ENCODE peak calls at places on chromosomes 2 and 18, in five cellular contexts. N, J, K, F and V are unnamed samples.
A peak's percentile ranks its signal among the peaks of the same experiment; 100 is the strongest.

GRCh38 chr2:9994462-9994861 is 43.0 kb downstream of the GRHL1 start:
- DNase-seq in J (no peak), N (no peak), K (no peak), F (no peak), V (no peak)

GRCh38 chr2:44168684-44169154 is at the start of gene PPM1B:
- DNase-seq in K (peak; percentile 100), J (no peak), F (peak; percentile 99), N (no peak), V (peak; percentile 98)

GRCh38 chr18:59484796-59485328 is 125.8 kb upstream of the LMAN1 start:
- DNase-seq in K (no peak), N (no peak), J (no peak), F (no peak), V (no peak)

GRCh38 chr18:45103319-45104070 is 422.8 kb downstream of the SETBP1 start:
- DNase-seq in J (no peak), N (peak; percentile 71), F (no peak), K (no peak), V (no peak)

GRCh38 chr18:2537281-2537680 is 34.0 kb downstream of the METTL4 start:
- DNase-seq in J (no peak), K (no peak), N (no peak), F (no peak), V (no peak)

GRCh38 chr2:131034122-131035051 is 58.9 kb downstream of the FAM168B start:
- DNase-seq in F (no peak), J (no peak), N (no peak), K (peak; percentile 66), V (no peak)

GRCh38 chr18:68843467-68844089 is 45.7 kb downstream of the CCDC102B start:
- DNase-seq in N (no peak), F (no peak), K (no peak), J (no peak), V (no peak)

GRCh38 chr2:69767034-69767433 is 25.1 kb downstream of the ANXA4 start:
- DNase-seq in F (no peak), K (no peak), N (no peak), J (no peak), V (no peak)

GRCh38 chr18:984004-984403 is 79.3 kb downstream of the ADCYAP1 start:
- DNase-seq in K (no peak), N (no peak), F (no peak), J (no peak), V (no peak)

GRCh38 chr18:33014060-33014796 is 241.4 kb upstream of the KLHL14 start:
- DNase-seq in N (no peak), F (no peak), J (no peak), K (no peak), V (no peak)

GRCh38 chr2:216029416-216030129 is 16.2 kb upstream of the MREG start:
- DNase-seq in J (no peak), K (no peak), N (no peak), F (no peak), V (no peak)

GRCh38 chr2:235390108-235390815 is 103.6 kb upstream of the AGAP1 start:
- DNase-seq in F (no peak), J (peak; percentile 22), N (peak; percentile 68), K (no peak), V (no peak)

GRCh38 chr2:175595139-175595538 is 406.9 kb downstream of the LNPK start:
- DNase-seq in J (no peak), K (no peak), N (no peak), F (no peak), V (no peak)

GRCh38 chr2:172293952-172294351 is 133.4 kb upstream of the ITGA6 start:
- DNase-seq in K (peak; percentile 60), F (peak; percentile 80), N (no peak), J (no peak), V (no peak)

GRCh38 chr18:43081396-43081795 is 34.1 kb downstream of the RIT2 start:
- DNase-seq in J (no peak), F (no peak), N (no peak), K (no peak), V (no peak)

GRCh38 chr18:51621103-51621969 is 423.9 kb upstream of the MEX3C start:
- DNase-seq in K (no peak), J (peak; percentile 49), N (peak; percentile 18), F (peak; percentile 63), V (no peak)

GRCh38 chr2:165852394-165852793 is 58.3 kb upstream of the GALNT3 start:
- DNase-seq in K (no peak), N (no peak), F (no peak), J (no peak), V (no peak)

GRCh38 chr2:53826587-53827397 is 33.0 kb downstream of the GPR75 start:
- DNase-seq in F (no peak), N (no peak), J (no peak), K (no peak), V (no peak)

GRCh38 chr2:48651127-48651526 is 33.5 kb downstream of the GTF2A1L start:
- DNase-seq in K (no peak), J (no peak), N (no peak), F (no peak), V (no peak)

GRCh38 chr2:135043345-135043744 is 3.9 kb downstream of the MAP3K19 start:
- DNase-seq in K (no peak), N (peak; percentile 19), F (no peak), J (no peak), V (no peak)

GRCh38 chr2:105417789-105418475 is 19.1 kb upstream of the FHL2 start:
- DNase-seq in J (no peak), K (no peak), F (no peak), N (no peak), V (no peak)

GRCh38 chr18:79683626-79684282 is 4.2 kb downstream of the CTDP1 start:
- DNase-seq in J (no peak), N (no peak), K (no peak), F (no peak), V (no peak)
- H3K4me1 ChIP-seq in J (peaks cover 8% of the 10 kb centered on the region), N (peaks cover 11% of the 10 kb centered on the region), K (peaks cover 14% of the 10 kb centered on the region), F (peaks cover 43% of the 10 kb centered on the region), V (no peaks in the 10 kb centered on the region)

GRCh38 chr2:202251494-202251893 is 13.1 kb upstream of the SUMO1 start:
- DNase-seq in F (no peak), K (no peak), N (no peak), J (no peak), V (no peak)

GRCh38 chr2:202249864-202250263 is 11.5 kb upstream of the SUMO1 start:
- DNase-seq in K (no peak), F (no peak), N (no peak), J (no peak), V (no peak)

GRCh38 chr2:202249521-202249850 is 11.1 kb upstream of the SUMO1 start:
- DNase-seq in N (no peak), F (no peak), J (no peak), K (peak; percentile 72), V (peak; percentile 69)
- H3K4me3 ChIP-seq in N (no peak overlapping the region), F (no peak overlapping the region), J (no peak overlapping the region), K (peak overlapping the region; percentile 28), V (no peak overlapping the region)

GRCh38 chr2:203603451-203604389 is 68.6 kb upstream of the RAPH1 start:
- DNase-seq in K (no peak), N (no peak), F (no peak), J (no peak), V (no peak)

GRCh38 chr2:203610558-203610957 is 75.5 kb upstream of the RAPH1 start:
- DNase-seq in F (no peak), K (no peak), J (no peak), N (no peak), V (no peak)

GRCh38 chr2:203605302-203605701 is 70.2 kb upstream of the RAPH1 start:
- DNase-seq in K (no peak), N (no peak), J (no peak), F (no peak), V (no peak)

GRCh38 chr2:203600286-203600685 is 65.2 kb upstream of the RAPH1 start:
- DNase-seq in K (no peak), J (no peak), N (no peak), F (no peak), V (no peak)

DNA sequence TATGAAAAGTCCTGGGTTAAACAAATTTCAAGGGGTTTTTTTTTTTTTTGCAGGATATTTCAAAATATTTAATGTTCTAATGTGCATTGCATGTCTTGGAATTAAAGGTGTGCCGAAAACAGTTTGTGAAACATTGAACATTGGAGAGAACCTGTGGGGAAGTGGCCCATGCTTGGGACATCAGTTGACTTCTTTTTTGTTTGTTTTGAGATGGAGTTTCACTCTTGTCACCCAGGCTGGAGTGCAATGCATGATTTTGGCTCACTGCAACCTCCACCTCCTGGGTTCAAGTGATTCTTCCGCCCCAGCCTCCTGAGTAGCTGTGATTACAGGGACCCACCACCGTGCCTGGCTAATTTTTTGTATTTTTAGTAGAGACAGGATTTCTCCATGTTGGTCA is 71.0 kb upstream of the RAPH1 start:
- DNase-seq in K (no peak), J (no peak), F (no peak), N (no peak), V (no peak)
- TF ChIP-seq CTCF in K (no peak), J (no peak), F (no peak), N (no peak), V (no peak)

GRCh38 chr18:62786689-62787088 is 71.3 kb downstream of the PHLPP1 start:
- DNase-seq in K (no peak), N (no peak), J (no peak), F (no peak), V (no peak)
- H3K4me1 ChIP-seq in K (peaks cover 8% of the 10 kb centered on the region), N (no peaks in the 10 kb centered on the region), J (peaks cover 64% of the 10 kb centered on the region), F (peaks cover 20% of the 10 kb centered on the region), V (peaks cover 9% of the 10 kb centered on the region)